ENCODE peak calls at places on chromosomes 6 and 20, in ten cellular contexts. E is activated CD8-positive, alpha-beta memory T cell treated with anti-CD3 and anti-CD28 coated beads, Interleukin-2, amount 50 U/mL, for 4 hours; Z is ELF-1; D is AG10803; H is HT1080; L is NCI-H526 treated with DMSO at 0.1 percent for 48 hours; V is GF-D8; J is cardiac muscle cell; T is nucleus accumbens; R is HAP-1. F is an unnamed sample.

GRCh38 chr6:14110001-14110818 is 7.4 kb upstream of the CD83 start:
- DNase-seq in R (no peak), D (no peak), J (no peak), V (no peak), Z (no peak), L (no peak), H (no peak), E (no peak), T (no peak), F (no peak)

GRCh38 chr6:157529654-157530039 is 148.7 kb downstream of the ZDHHC14 start:
- DNase-seq in Z (no peak), D (no peak), H (no peak), R (no peak), T (no peak), J (no peak), E (no peak), L (no peak), V (no peak), F (no peak)

GRCh38 chr6:165439928-165440554 is 130.6 kb upstream of the C6orf118 start:
- DNase-seq in D (peak; percentile 54), R (peak; percentile 60), L (peak; percentile 4), E (no peak), T (no peak), J (peak; percentile 59), V (no peak), H (peak; percentile 47), Z (no peak), F (peak; percentile 29)

GRCh38 chr6:169500688-169501087 is 201.1 kb downstream of the WDR27 start:
- DNase-seq in R (no peak), T (no peak), L (no peak), Z (no peak), E (no peak), D (no peak), H (no peak), J (no peak), V (no peak), F (no peak)

GRCh38 chr20:45049904-45050471 is 50.9 kb downstream of the KCNS1 start:
- DNase-seq in H (no peak), R (no peak), E (no peak), J (no peak), D (no peak), V (peak; percentile 5), T (peak; percentile 51), Z (no peak), L (no peak), F (no peak)

GRCh38 chr6:156423075-156423474 is 354.1 kb upstream of the ARID1B start:
- DNase-seq in Z (no peak), E (no peak), L (no peak), J (no peak), T (no peak), D (peak; percentile 6), V (no peak), R (no peak), H (peak; percentile 27), F (no peak)

GRCh38 chr6:84625510-84625909 is 138.9 kb downstream of the TBX18 start:
- DNase-seq in L (no peak), D (no peak), R (no peak), V (no peak), Z (no peak), H (no peak), T (no peak), J (no peak), E (no peak), F (no peak)

GRCh38 chr6:128731249-128732165 is 151.4 kb upstream of the LAMA2 start:
- DNase-seq in H (peak; percentile 66), R (peak; percentile 53), J (peak; percentile 78), D (peak; percentile 65), Z (no peak), E (no peak), L (no peak), T (peak; percentile 7), V (no peak), F (no peak)

GRCh38 chr6:155687645-155688044 is 232.0 kb upstream of the NOX3 start:
- DNase-seq in L (no peak), E (no peak), R (no peak), H (no peak), J (no peak), D (no peak), T (no peak), V (no peak), Z (no peak), F (no peak)

GRCh38 chr6:72952808-72953630 is 272.3 kb downstream of the KHDC1L start:
- DNase-seq in J (no peak), L (no peak), H (peak; percentile 53), E (no peak), D (no peak), R (no peak), Z (no peak), T (no peak), V (no peak), F (no peak)

GRCh38 chr20:23332467-23332866 is 18.1 kb upstream of the NXT1 start:
- DNase-seq in L (no peak), T (no peak), Z (no peak), D (no peak), H (no peak), R (no peak), J (no peak), V (no peak), E (no peak), F (no peak)

GRCh38 chr6:96547654-96548053 is 15.3 kb upstream of the FHL5 start:
- DNase-seq in D (no peak), E (no peak), L (no peak), T (no peak), V (no peak), Z (no peak), H (no peak), J (no peak), R (no peak), F (no peak)

GRCh38 chr6:9783567-9783966 is 631.3 kb downstream of the TFAP2A start:
- DNase-seq in L (no peak), H (no peak), R (no peak), T (no peak), E (no peak), D (no peak), Z (no peak), J (no peak), V (no peak), F (no peak)

GRCh38 chr20:4247898-4248858 is 232.8 kb upstream of the RNF24 start:
- DNase-seq in V (no peak), J (no peak), R (no peak), L (no peak), D (no peak), T (no peak), H (no peak), E (no peak), Z (no peak), F (no peak)

GRCh38 chr6:124076336-124077048 is 272.8 kb downstream of the NKAIN2 start:
- DNase-seq in R (no peak), L (no peak), J (no peak), T (no peak), V (no peak), Z (no peak), E (no peak), H (no peak), D (no peak), F (no peak)

GRCh38 chr20:36848078-36848660 is 27.8 kb upstream of the TLDC2 start:
- DNase-seq in Z (no peak), D (peak; percentile 87), R (no peak), H (peak; percentile 88), T (no peak), L (no peak), E (no peak), V (no peak), J (peak; percentile 17), F (peak; percentile 88)

GRCh38 chr6:3326981-3327380 is 68.2 kb downstream of the PSMG4 start:
- DNase-seq in V (no peak), H (no peak), Z (no peak), T (no peak), L (no peak), J (no peak), D (no peak), E (no peak), R (no peak), F (no peak)

GRCh38 chr6:14129572-14129971 is 12.0 kb downstream of the CD83 start:
- DNase-seq in T (peak; percentile 16), H (peak; percentile 64), Z (peak; percentile 48), J (peak; percentile 77), V (no peak), R (peak; percentile 53), L (peak; percentile 82), E (no peak), D (peak; percentile 65), F (no peak)

GRCh38 chr6:45350186-45350585 is 22.1 kb downstream of the RUNX2 start:
- DNase-seq in J (no peak), D (no peak), T (no peak), E (no peak), H (no peak), Z (no peak), L (no peak), R (no peak), V (no peak), F (no peak)

GRCh38 chr20:53681352-53682212 is 87.9 kb upstream of the ZNF217 start:
- DNase-seq in R (no peak), Z (no peak), L (no peak), J (no peak), D (no peak), H (no peak), V (no peak), T (no peak), E (no peak), F (no peak)

GRCh38 chr6:52157301-52157930 is 28.8 kb upstream of the IL17A start:
- DNase-seq in T (no peak), L (no peak), V (no peak), Z (no peak), D (peak; percentile 11), J (no peak), R (no peak), H (peak; percentile 87), E (no peak), F (no peak)

GRCh38 chr20:49852522-49853055 is 40.0 kb downstream of the SLC9A8 start:
- DNase-seq in D (no peak), H (no peak), T (no peak), L (no peak), Z (no peak), V (no peak), R (no peak), E (no peak), J (no peak), F (no peak)

GRCh38 chr20:42112161-42112560 is 494.0 kb upstream of the CHD6 start:
- DNase-seq in Z (no peak), L (no peak), E (no peak), R (no peak), T (no peak), V (no peak), H (no peak), J (no peak), D (no peak), F (no peak)

GRCh38 chr20:47188540-47188939 is 168.0 kb downstream of the ZMYND8 start:
- DNase-seq in E (no peak), D (peak; percentile 11), H (no peak), V (no peak), L (no peak), R (no peak), J (no peak), T (no peak), Z (no peak), F (no peak)

GRCh38 chr6:44270526-44271405 is 516 bp downstream of the TMEM151B start:
- DNase-seq in J (peak; percentile 80), D (no peak), R (no peak), L (no peak), E (no peak), H (no peak), Z (no peak), V (no peak), T (no peak), F (no peak)

GRCh38 chr6:144158133-144158532 is 7.8 kb downstream of the STX11 start:
- DNase-seq in J (peak; percentile 76), T (no peak), Z (peak; percentile 82), E (no peak), R (peak; percentile 4), D (peak; percentile 98), V (no peak), H (peak; percentile 62), L (no peak), F (peak; percentile 93)

GRCh38 chr6:150617496-150618460 is 18.1 kb downstream of the PLEKHG1 start:
- DNase-seq in R (no peak), H (no peak), D (no peak), V (no peak), L (no peak), T (no peak), Z (no peak), E (no peak), J (no peak), F (no peak)

GRCh38 chr6:43972179-43972914 is 154.9 kb downstream of the MRPL14 start:
- DNase-seq in D (peak; percentile 52), L (no peak), T (no peak), H (peak; percentile 9), R (no peak), J (no peak), Z (no peak), V (no peak), E (no peak), F (no peak)

F was measured in SJSA1.